ENCODE peak calls at places on chromosomes 4 and X, in ten cellular contexts. L, Z, G, D, H, Q, O, Y, K and J are unnamed samples.

GRCh38 chr4:3225946-3226345 is 23.0 kb upstream of the MSANTD1 start:
- DNase-seq in L (no peak), Z (no peak), G (no peak), D (no peak), H (no peak), Q (no peak), O (no peak), Y (no peak), K (no peak), J (no peak)

GRCh38 chrX:9676311-9676710 is 89.3 kb downstream of the GPR143 start:
- DNase-seq in L (no peak), Z (no peak), G (no peak), D (no peak), H (no peak), Q (peak; percentile 31), O (no peak), Y (no peak), K (no peak), J (no peak)

GRCh38 chrX:71846429-71846828 is 64.2 kb upstream of the NHSL2 start:
- DNase-seq in L (no peak), Z (no peak), G (no peak), D (no peak), H (no peak), Q (no peak), O (no peak), Y (no peak), K (no peak), J (no peak)

GRCh38 chr4:101706535-101707057 is 83.9 kb upstream of the BANK1 start:
- DNase-seq in L (no peak), Z (no peak), G (no peak), D (no peak), H (no peak), Q (no peak), O (no peak), Y (no peak), K (no peak), J (no peak)

GRCh38 chr4:10111067-10111801 is 5.4 kb downstream of the WDR1 start:
- DNase-seq in L (no peak), Z (no peak), G (no peak), D (no peak), H (no peak), Q (no peak), O (no peak), Y (no peak), K (no peak), J (no peak)

GRCh38 chr4:155679343-155679742 is 12.7 kb downstream of the GUCY1A1 start:
- DNase-seq in L (no peak), Z (peak; percentile 56), G (no peak), D (no peak), H (no peak), Q (peak; percentile 83), O (no peak), Y (no peak), K (no peak), J (no peak)

GRCh38 chrX:72621163-72621562 is 48.5 kb upstream of the HDAC8 start:
- DNase-seq in L (no peak), Z (peak; percentile 2), G (no peak), D (no peak), H (no peak), Q (no peak), O (no peak), Y (no peak), K (no peak), J (no peak)

GRCh38 chr4:3629665-3630064 is 97.4 kb upstream of the LRPAP1 start:
- DNase-seq in L (no peak), Z (no peak), G (no peak), D (no peak), H (no peak), Q (no peak), O (no peak), Y (no peak), K (no peak), J (no peak)

GRCh38 chr4:107319386-107319785 is 283.3 kb upstream of the DKK2 start:
- DNase-seq in L (no peak), Z (no peak), G (no peak), D (no peak), H (no peak), Q (no peak), O (no peak), Y (no peak), K (no peak), J (no peak)

GRCh38 chrX:96715412-96715940 is 30.8 kb downstream of the DIAPH2 start:
- DNase-seq in L (peak; percentile 1), Z (no peak), G (no peak), D (no peak), H (no peak), Q (no peak), O (no peak), Y (no peak), K (no peak), J (no peak)

GRCh38 chr4:148330724-148331123 is 111.5 kb downstream of the NR3C2 start:
- DNase-seq in L (no peak), Z (no peak), G (no peak), D (no peak), H (no peak), Q (no peak), O (no peak), Y (no peak), K (no peak), J (no peak)